ENCODE peak calls at places on chromosome 11, in seven cellular contexts. F is psoas muscle, O is GM12865, I is choroid plexus epithelial cell, D is stomach, M is cardiac fibroblast, L is esophagus squamous epithelium. Z is an unnamed sample.
A peak's percentile ranks its signal among the peaks of the same experiment; 100 is the strongest.

GRCh38 chr11:235180-235997 is 753 bp downstream of the SIRT3 start:
- DNase-seq in D (no peak), F (no peak), O (peak; percentile 51), I (peak; percentile 29), M (no peak), L (no peak), Z (peak; percentile 71)

GRCh38 chr11:68398870-68399865 is 61.4 kb upstream of the PPP6R3 start:
- DNase-seq in D (peak; percentile 43), O (no peak), I (no peak), F (peak; percentile 90), M (no peak), L (no peak), Z (no peak)

GRCh38 chr11:85941380-85941973 is 86.3 kb downstream of the CCDC83 start:
- DNase-seq in D (peak; percentile 40), I (peak; percentile 90), F (peak; percentile 52), O (peak; percentile 76), L (no peak), M (peak; percentile 84), Z (peak; percentile 53)

GRCh38 chr11:28384418-28384817 is 276.2 kb downstream of the METTL15 start:
- DNase-seq in L (no peak), I (peak; percentile 95), O (no peak), F (no peak), M (peak; percentile 94), D (no peak), Z (no peak)

GRCh38 chr11:96179905-96180304 is 163.1 kb downstream of the MAML2 start:
- DNase-seq in O (peak; percentile 37), L (no peak), I (peak; percentile 13), D (no peak), M (no peak), F (no peak), Z (no peak)

GRCh38 chr11:15291885-15292284 is 177.2 kb downstream of the INSC start:
- DNase-seq in O (no peak), L (no peak), F (no peak), M (no peak), D (no peak), I (no peak), Z (no peak)

GRCh38 chr11:124315052-124315451 is 1.3 kb upstream of the OR8D1 start:
- DNase-seq in O (no peak), M (peak; percentile 86), L (no peak), F (no peak), I (peak; percentile 50), D (no peak), Z (no peak)

GRCh38 chr11:12508151-12508740 is 130.9 kb downstream of the PARVA start:
- DNase-seq in F (no peak), L (no peak), I (peak; percentile 67), D (no peak), O (no peak), M (peak; percentile 54), Z (no peak)

GRCh38 chr11:43576834-43577521 is 103.6 kb upstream of the HSD17B12 start:
- DNase-seq in I (peak; percentile 60), D (peak; percentile 44), M (peak; percentile 62), F (no peak), O (peak; percentile 27), L (no peak), Z (peak; percentile 58)

GRCh38 chr11:118533769-118534729 is 3.1 kb downstream of the TMEM25 start:
- DNase-seq in L (no peak), F (no peak), M (no peak), I (no peak), O (no peak), D (no peak), Z (no peak)

GRCh38 chr11:76666830-76667229 is 3.7 kb downstream of the LRRC32 start:
- DNase-seq in O (no peak), F (no peak), L (no peak), I (no peak), D (no peak), M (no peak), Z (no peak)

GRCh38 chr11:94787798-94788197 is 19.6 kb downstream of the AMOTL1 start:
- DNase-seq in O (no peak), M (no peak), F (no peak), I (no peak), D (no peak), L (no peak), Z (no peak)

GRCh38 chr11:127000291-127000968 is at the start of gene KIRREL3:
- DNase-seq in F (no peak), M (no peak), I (no peak), O (no peak), D (no peak), L (no peak), Z (no peak)

GRCh38 chr11:117273550-117274289 is 17.4 kb upstream of the BACE1-AS start:
- DNase-seq in M (peak; percentile 94), F (no peak), O (no peak), L (no peak), I (peak; percentile 92), D (no peak), Z (no peak)

GRCh38 chr11:118619444-118620205 is 12.2 kb downstream of the PHLDB1 start:
- DNase-seq in M (peak; percentile 98), L (no peak), F (peak; percentile 20), I (peak; percentile 96), D (no peak), O (no peak), Z (no peak)

GRCh38 chr11:68213555-68214172 is 568 bp upstream of the KMT5B start:
- DNase-seq in M (peak; percentile 94), I (peak; percentile 98), O (peak; percentile 97), L (peak; percentile 50), D (peak; percentile 90), F (peak; percentile 95), Z (peak; percentile 89)

GRCh38 chr11:64186205-64187165 is 514 bp downstream of the STIP1 start:
- DNase-seq in L (no peak), O (peak; percentile 43), F (no peak), D (no peak), I (peak; percentile 20), M (peak; percentile 26), Z (no peak)

GRCh38 chr11:64180871-64181270 is 5.1 kb upstream of the STIP1 start:
- DNase-seq in F (no peak), D (no peak), M (no peak), O (no peak), I (no peak), L (no peak), Z (no peak)

GRCh38 chr11:64183890-64184289 is 2.1 kb upstream of the STIP1 start:
- DNase-seq in M (no peak), F (no peak), D (no peak), O (no peak), I (no peak), L (no peak), Z (no peak)

GRCh38 chr11:64181506-64182411 is 4.2 kb upstream of the STIP1 start:
- DNase-seq in I (peak; percentile 95), O (peak; percentile 64), F (peak; percentile 97), M (peak; percentile 93), L (peak; percentile 45), D (peak; percentile 93), Z (peak; percentile 61)

GRCh38 chr11:64185323-64186204 is at the start of gene STIP1:
- DNase-seq in O (peak; percentile 100), I (peak; percentile 100), M (peak; percentile 100), D (peak; percentile 99), F (peak; percentile 99), L (peak; percentile 98), Z (peak; percentile 97)
- TF ChIP-seq CTCF in O (peak; percentile 34), I (peak; percentile 63), M (peak; percentile 53), D (peak; percentile 47), F (peak; percentile 33), L (peak; percentile 28), Z (peak; percentile 17)

GRCh38 chr11:46666982-46667590 is 33.3 kb downstream of the ARHGAP1 start:
- DNase-seq in D (no peak), M (no peak), O (no peak), F (peak; percentile 66), I (peak; percentile 57), L (no peak), Z (no peak)

GRCh38 chr11:46671958-46672315 is 28.5 kb downstream of the ARHGAP1 start:
- DNase-seq in D (no peak), O (no peak), L (no peak), M (no peak), I (no peak), F (no peak), Z (no peak)

GRCh38 chr11:46668480-46669085 is 31.8 kb downstream of the ARHGAP1 start:
- DNase-seq in F (no peak), D (no peak), L (no peak), I (no peak), M (no peak), O (no peak), Z (no peak)

GRCh38 chr11:46672381-46672839 is 28.0 kb downstream of the ARHGAP1 start:
- DNase-seq in I (no peak), F (no peak), M (no peak), O (no peak), L (no peak), D (no peak), Z (no peak)

DNA sequence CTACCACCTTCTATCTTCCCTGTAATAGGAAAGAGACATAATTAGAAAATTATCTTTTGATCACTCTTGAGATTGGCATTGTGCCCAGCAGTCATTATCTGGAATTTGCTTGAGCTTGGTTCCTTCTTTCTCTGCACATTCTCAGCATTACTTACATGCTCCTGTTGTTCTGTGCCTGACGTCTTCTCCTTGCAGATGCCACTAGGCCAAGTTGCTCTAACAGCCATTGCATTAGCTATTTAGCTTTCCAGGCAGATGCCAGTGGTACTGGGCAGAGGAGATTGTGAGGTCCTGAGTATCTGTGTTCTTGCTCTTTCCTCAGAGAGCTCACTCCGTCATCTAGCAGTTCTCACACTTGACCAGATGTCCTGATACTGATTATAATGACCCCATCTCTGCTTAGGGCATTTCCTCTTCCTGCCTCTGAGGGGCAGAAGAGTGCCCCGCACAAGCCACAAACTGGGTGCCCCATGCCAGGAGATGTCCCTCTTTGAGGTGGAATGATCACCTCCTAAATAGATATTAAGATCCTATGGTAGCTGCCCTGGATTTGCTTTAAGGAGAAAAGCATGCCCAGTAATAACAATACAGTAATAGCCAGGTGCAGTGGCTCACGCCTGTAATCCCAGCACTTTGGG is 30.7 kb downstream of the ARHGAP1 start:
- DNase-seq in I (peak; percentile 56), F (no peak), M (no peak), D (peak; percentile 16), O (no peak), L (no peak), Z (no peak)
- TF ChIP-seq CTCF in I (peak; percentile 35), F (peak; percentile 43), M (peak; percentile 30), D (no peak), O (peak; percentile 16), L (peak; percentile 10), Z (no peak)

GRCh38 chr11:57340228-57340627 is 2.1 kb downstream of the P2RX3 start:
- DNase-seq in D (no peak), O (no peak), L (no peak), F (peak; percentile 67), I (peak; percentile 26), M (peak; percentile 31), Z (no peak)
- TF ChIP-seq CTCF in D (no peak), O (no peak), L (no peak), F (no peak), I (peak; percentile 23), M (peak; percentile 3), Z (no peak)

DNA sequence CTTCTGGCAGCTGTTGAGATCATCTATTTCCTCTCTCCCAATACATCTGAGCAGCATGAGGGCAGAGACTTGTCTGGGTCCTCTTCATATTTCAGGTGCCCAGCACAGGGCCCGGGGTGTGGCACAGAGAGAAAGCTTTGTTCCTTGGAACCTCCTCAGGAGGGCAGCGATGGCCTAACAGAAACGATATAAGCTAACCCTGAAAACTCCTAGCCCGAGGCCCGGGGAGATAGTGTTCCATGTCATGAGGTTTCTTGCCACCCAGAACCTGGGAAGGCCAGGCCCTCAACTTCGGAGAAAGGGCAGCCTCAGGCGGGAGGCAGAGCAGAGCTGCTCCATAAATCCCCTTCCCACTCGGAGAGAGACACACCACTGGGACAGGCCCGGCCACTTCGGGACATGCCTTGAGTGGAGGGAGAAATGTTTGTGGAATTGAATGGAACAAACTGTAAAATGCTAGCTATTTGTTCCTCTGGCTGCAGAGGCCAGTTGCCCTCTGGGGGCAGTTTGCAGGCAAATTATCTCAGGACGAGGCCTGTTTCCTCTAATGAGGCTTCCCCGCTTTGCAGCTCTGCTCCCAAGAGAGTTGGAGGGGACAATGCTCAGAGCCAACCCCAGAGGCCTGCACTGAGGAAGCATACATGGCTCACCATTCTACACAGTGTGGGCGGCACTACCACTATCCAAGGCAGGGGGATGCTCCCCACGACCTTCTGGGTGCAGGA is 11.6 kb downstream of the ARRB1 start:
- DNase-seq in O (no peak), F (no peak), M (no peak), D (no peak), L (no peak), I (no peak), Z (no peak)
- TF ChIP-seq CTCF in O (no peak), F (no peak), M (no peak), D (no peak), L (no peak), I (peak; percentile 20), Z (no peak)

Z was measured in GM13976.